ENCODE peak calls at places on chromosomes 4 and X, in five cellular contexts. B is GM06990, L is left lung, G is right lobe of liver, W is Caco-2. S is an unnamed sample.

GRCh38 chr4:127247293-127247952 is 385.3 kb upstream of the INTU start:
- DNase-seq in B (no peak), L (no peak), G (no peak), W (no peak), S (no peak)

GRCh38 chrX:133018229-133018628 is 59.8 kb upstream of the HS6ST2 start:
- DNase-seq in B (no peak), L (no peak), G (no peak), W (no peak), S (no peak)

GRCh38 chr4:125847518-125847917 is 532.8 kb downstream of the FAT4 start:
- DNase-seq in B (no peak), L (no peak), G (no peak), W (no peak), S (no peak)

GRCh38 chrX:134388161-134389109 is 71.5 kb upstream of the HPRT1 start:
- DNase-seq in B (peak; percentile 43), L (no peak), G (no peak), W (no peak), S (no peak)

GRCh38 chr4:17511950-17512795 is at the start of gene QDPR:
- DNase-seq in B (peak; percentile 88), L (peak; percentile 97), G (peak; percentile 94), W (peak; percentile 92), S (no peak)

GRCh38 chrX:128816919-128817318 is 706.4 kb downstream of the SMARCA1 start:
- DNase-seq in B (no peak), L (no peak), G (no peak), W (peak; percentile 2), S (no peak)

GRCh38 chr4:185817403-185817818 is 5.4 kb upstream of the SORBS2 start:
- DNase-seq in B (no peak), L (peak; percentile 71), G (peak; percentile 92), W (no peak), S (no peak)

GRCh38 chrX:37347420-37347819 is 1.7 kb upstream of the PRRG1 start:
- DNase-seq in B (no peak), L (no peak), G (no peak), W (peak; percentile 52), S (no peak)

GRCh38 chrX:10404435-10404834 is 215.9 kb downstream of the MID1 start:
- DNase-seq in B (no peak), L (no peak), G (no peak), W (no peak), S (no peak)

GRCh38 chr4:82469776-82470345 is 39.5 kb downstream of the ENOPH1 start:
- DNase-seq in B (no peak), L (no peak), G (no peak), W (no peak), S (peak; percentile 29)
- TF ChIP-seq CTCF in B (no peak), L (no peak), G (no peak), W (no peak), S (no peak)

GRCh38 chr4:7416745-7417432 is 17.8 kb downstream of the PSAPL1 start:
- DNase-seq in B (no peak), L (peak; percentile 51), G (no peak), W (no peak), S (no peak)
- H3K27me3 ChIP-seq in B (no peaks in the 10 kb centered on the region), L (peaks cover 23% of the 10 kb centered on the region), G (no peaks in the 10 kb centered on the region), W (no peaks in the 10 kb centered on the region), S (no peaks in the 10 kb centered on the region)

DNA sequence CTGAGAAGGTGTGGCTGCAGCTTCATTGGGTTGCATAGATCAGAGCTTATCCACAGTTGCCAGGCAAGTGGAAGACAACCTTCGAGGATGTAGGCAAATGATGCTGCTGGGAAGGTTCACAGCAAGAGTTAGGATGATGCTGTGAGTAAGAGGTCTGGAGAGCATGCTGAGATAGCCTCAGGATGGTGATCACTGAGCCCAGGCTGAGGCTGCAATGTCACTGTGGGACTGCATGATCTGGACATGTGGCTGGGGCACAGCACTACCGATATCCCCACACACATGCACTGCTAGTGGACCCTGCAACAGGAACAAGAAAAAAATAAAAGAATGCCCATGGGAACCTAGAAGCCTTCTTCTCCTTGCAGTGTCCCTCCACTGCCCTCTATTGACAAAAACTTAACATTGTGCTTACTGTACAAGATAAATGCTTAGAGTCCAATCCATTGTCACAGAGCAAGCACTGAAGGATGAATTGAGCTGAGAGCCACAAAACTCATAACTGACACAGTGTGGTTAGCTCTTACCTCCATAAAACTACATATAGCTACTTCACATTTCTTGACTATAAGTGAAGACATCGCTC is 105.6 kb downstream of the CNKSR2 start:
- DNase-seq in B (peak; percentile 6), L (no peak), G (no peak), W (peak; percentile 50), S (no peak)
- TF ChIP-seq CTCF in B (peak; percentile 66), L (peak; percentile 44), G (peak; percentile 54), W (peak; percentile 63), S (no peak)

GRCh38 chrX:54758114-54759055 is 39.7 kb downstream of the ITIH6 start:
- DNase-seq in B (no peak), L (no peak), G (no peak), W (no peak), S (peak; percentile 67)

GRCh38 chrX:54754854-54755253 is 43.2 kb downstream of the ITIH6 start:
- DNase-seq in B (no peak), L (no peak), G (no peak), W (no peak), S (peak; percentile 22)
- H3K27me3 ChIP-seq in B (no peaks in the 10 kb centered on the region), L (no peaks in the 10 kb centered on the region), G (no peaks in the 10 kb centered on the region), W (no peaks in the 10 kb centered on the region), S (no peaks in the 10 kb centered on the region)

DNA sequence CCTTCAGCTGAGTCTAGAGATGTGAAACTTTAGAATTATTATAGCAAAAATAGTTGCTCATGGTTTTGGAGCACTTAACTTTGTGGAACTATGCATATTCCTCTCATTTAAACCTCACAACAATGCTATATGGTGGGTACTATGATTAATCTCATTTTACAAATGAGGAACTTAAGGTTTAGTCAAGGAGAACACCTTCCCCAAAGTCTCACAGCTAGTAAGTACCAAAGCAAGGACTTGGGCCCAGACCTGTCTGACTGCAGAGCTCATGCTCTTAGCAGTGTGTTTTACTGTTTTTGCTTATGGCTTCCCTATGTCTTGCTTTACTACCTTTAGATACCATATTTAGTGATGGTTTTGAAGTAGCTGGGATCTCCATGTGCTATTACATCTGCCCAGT is 5.1 kb downstream of the UBE2A start:
- DNase-seq in B (peak; percentile 22), L (no peak), G (no peak), W (no peak), S (no peak)
- TF ChIP-seq CTCF in B (no peak), L (no peak), G (no peak), W (no peak), S (no peak)

GRCh38 chrX:43735534-43735933 is 79.4 kb downstream of the MAOA start:
- DNase-seq in B (no peak), L (no peak), G (no peak), W (no peak), S (no peak)

GRCh38 chrX:43731086-43731485 is 75.0 kb downstream of the MAOA start:
- DNase-seq in B (no peak), L (no peak), G (no peak), W (no peak), S (no peak)

GRCh38 chrX:43735957-43736356 is 79.9 kb downstream of the MAOA start:
- DNase-seq in B (no peak), L (no peak), G (no peak), W (no peak), S (no peak)

GRCh38 chrX:43733699-43734098 is 77.6 kb downstream of the MAOA start:
- DNase-seq in B (no peak), L (no peak), G (no peak), W (no peak), S (no peak)

GRCh38 chrX:43734444-43734843 is 78.3 kb downstream of the MAOA start:
- DNase-seq in B (no peak), L (no peak), G (no peak), W (no peak), S (no peak)
- H3K27me3 ChIP-seq in B (no peaks in the 10 kb centered on the region), L (no peaks in the 10 kb centered on the region), G (no peaks in the 10 kb centered on the region), W (no peaks in the 10 kb centered on the region), S (no peaks in the 10 kb centered on the region)

GRCh38 chrX:41291309-41291708 is 42.7 kb upstream of the DDX3X start:
- DNase-seq in B (no peak), L (no peak), G (no peak), W (no peak), S (no peak)

GRCh38 chrX:41293269-41293668 is 40.7 kb upstream of the DDX3X start:
- DNase-seq in B (no peak), L (no peak), G (no peak), W (peak; percentile 17), S (no peak)
- TF ChIP-seq CTCF in B (peak; percentile 37), L (no peak), G (no peak), W (no peak), S (no peak)